ENCODE peak calls at places on chromosomes 3 and 15, in six cellular contexts. Y is GM12892; D is CD4-positive, alpha-beta T cell; R is SW 1271; X is T-helper 17 cell; V is hippocampal formation. O is an unnamed sample.

GRCh38 chr3:10594915-10595314 is 89.5 kb upstream of the ATP2B2 start:
- DNase-seq in D (peak; percentile 10), R (no peak), X (peak; percentile 14), V (no peak), Y (peak; percentile 19), O (no peak)

GRCh38 chr3:166446291-166446690 is 609.1 kb upstream of the BCHE start:
- DNase-seq in X (no peak), R (no peak), Y (no peak), V (no peak), D (no peak), O (no peak)

GRCh38 chr3:33067484-33067883 is 29.5 kb downstream of the GLB1 start:
- DNase-seq in R (no peak), X (no peak), D (no peak), Y (no peak), V (no peak), O (no peak)

GRCh38 chr3:129622933-129623332 is 16.5 kb upstream of the PLXND1 start:
- DNase-seq in Y (no peak), V (no peak), D (no peak), R (no peak), X (no peak), O (no peak)

GRCh38 chr3:158102219-158102612 is 4.0 kb downstream of the SHOX2 start:
- DNase-seq in Y (no peak), R (no peak), V (no peak), X (no peak), D (no peak), O (no peak)

GRCh38 chr3:193831495-193832455 is 238.8 kb downstream of the OPA1 start:
- DNase-seq in D (no peak), R (no peak), X (no peak), V (peak; percentile 55), Y (peak; percentile 27), O (no peak)

GRCh38 chr3:59660852-59661624 is 611.2 kb upstream of the CFAP20DC start:
- DNase-seq in D (no peak), R (no peak), Y (no peak), V (no peak), X (no peak), O (no peak)

GRCh38 chr15:88396382-88396781 is 70.8 kb downstream of the MRPL46 start:
- DNase-seq in V (no peak), X (no peak), Y (no peak), R (no peak), D (no peak), O (no peak)

GRCh38 chr15:25710184-25710583 is 152.9 kb downstream of the ATP10A start:
- DNase-seq in D (peak; percentile 10), V (no peak), Y (peak; percentile 42), X (peak; percentile 38), R (no peak), O (peak; percentile 14)

GRCh38 chr15:90545095-90545494 is 15.4 kb downstream of the CRTC3 start:
- DNase-seq in V (no peak), D (no peak), Y (no peak), X (no peak), R (no peak), O (no peak)

GRCh38 chr15:33064878-33065277 is 129.6 kb downstream of the FMN1 start:
- DNase-seq in V (no peak), D (no peak), X (no peak), R (no peak), Y (no peak), O (no peak)

GRCh38 chr15:48330855-48331795 is at the start of gene DUT:
- DNase-seq in R (peak; percentile 17), X (peak; percentile 72), V (peak; percentile 60), D (peak; percentile 69), Y (peak; percentile 59), O (peak; percentile 72)

GRCh38 chr3:142088522-142088921 is 60.8 kb downstream of the TFDP2 start:
- DNase-seq in D (no peak), V (no peak), X (no peak), Y (no peak), R (peak; percentile 24), O (no peak)

GRCh38 chr15:50315814-50316630 is 39.0 kb downstream of the GABPB1 start:
- DNase-seq in X (no peak), Y (no peak), D (no peak), V (peak; percentile 57), R (no peak), O (no peak)

GRCh38 chr3:52722491-52722890 is 16.6 kb downstream of the SPCS1 start:
- DNase-seq in R (no peak), V (no peak), Y (no peak), X (no peak), D (no peak), O (no peak)

GRCh38 chr3:52259448-52259847 is 13.9 kb downstream of the PPM1M start:
- DNase-seq in R (no peak), D (no peak), Y (no peak), X (no peak), V (no peak), O (no peak)

GRCh38 chr3:5276953-5277352 is 89.4 kb downstream of the EDEM1 start:
- DNase-seq in Y (no peak), V (no peak), X (no peak), R (no peak), D (no peak), O (no peak)

GRCh38 chr3:186826316-186826977 is 16.1 kb upstream of the ADIPOQ start:
- DNase-seq in D (no peak), V (no peak), Y (no peak), X (no peak), R (no peak), O (no peak)

GRCh38 chr3:38264307-38264706 is 1.3 kb upstream of the SLC22A13 start:
- DNase-seq in X (no peak), V (no peak), Y (no peak), D (no peak), R (no peak), O (no peak)

GRCh38 chr3:87792532-87793321 is 266.1 kb downstream of the CGGBP1 start:
- DNase-seq in X (no peak), D (no peak), R (no peak), Y (no peak), V (no peak), O (no peak)

GRCh38 chr3:78912217-78912616 is 855.6 kb downstream of the ROBO1 start:
- DNase-seq in D (no peak), R (no peak), X (no peak), Y (no peak), V (no peak), O (no peak)

GRCh38 chr3:12729313-12729676 is 29.8 kb downstream of the TMEM40 start:
- DNase-seq in R (no peak), V (no peak), X (no peak), Y (no peak), D (no peak), O (no peak)

GRCh38 chr3:13414040-13414729 is 5.9 kb downstream of the NUP210 start:
- DNase-seq in V (peak; percentile 43), X (peak; percentile 44), R (no peak), D (peak; percentile 52), Y (peak; percentile 89), O (peak; percentile 43)